ENCODE peak calls at places on chromosomes 4 and X, in five cellular contexts. K is small intestine, U is prostate gland, H is uterus, L is body of pancreas. Q is an unnamed sample.

GRCh38 chr4:185914583-185915199 is 102.7 kb upstream of the SORBS2 start:
- DNase-seq in K (no peak), H (no peak), L (no peak), U (no peak), Q (no peak)

GRCh38 chr4:71635094-71635493 is 148.8 kb downstream of the GC start:
- DNase-seq in L (no peak), K (no peak), U (no peak), H (no peak), Q (no peak)

GRCh38 chr4:1592179-1593037 is 91.7 kb downstream of the FAM53A start:
- DNase-seq in H (no peak), K (no peak), L (no peak), U (no peak), Q (no peak)

GRCh38 chr4:139768913-139769312 is 103.3 kb downstream of the MGST2 start:
- DNase-seq in H (no peak), K (peak; percentile 16), L (no peak), U (no peak), Q (no peak)

GRCh38 chrX:72269671-72270251 is 7.3 kb downstream of the RPS4X start:
- DNase-seq in H (no peak), K (no peak), U (no peak), L (no peak), Q (no peak)

GRCh38 chr4:24878256-24879016 is 34.4 kb downstream of the CCDC149 start:
- DNase-seq in L (no peak), U (no peak), K (no peak), H (no peak), Q (no peak)

GRCh38 chr4:152886201-152886600 is 49.9 kb upstream of the FHDC1 start:
- DNase-seq in L (no peak), K (no peak), H (no peak), U (no peak), Q (no peak)

GRCh38 chrX:129981207-129981553 is 1.3 kb upstream of the BCORL1 start:
- DNase-seq in H (no peak), L (no peak), U (no peak), K (no peak), Q (no peak)

DNA sequence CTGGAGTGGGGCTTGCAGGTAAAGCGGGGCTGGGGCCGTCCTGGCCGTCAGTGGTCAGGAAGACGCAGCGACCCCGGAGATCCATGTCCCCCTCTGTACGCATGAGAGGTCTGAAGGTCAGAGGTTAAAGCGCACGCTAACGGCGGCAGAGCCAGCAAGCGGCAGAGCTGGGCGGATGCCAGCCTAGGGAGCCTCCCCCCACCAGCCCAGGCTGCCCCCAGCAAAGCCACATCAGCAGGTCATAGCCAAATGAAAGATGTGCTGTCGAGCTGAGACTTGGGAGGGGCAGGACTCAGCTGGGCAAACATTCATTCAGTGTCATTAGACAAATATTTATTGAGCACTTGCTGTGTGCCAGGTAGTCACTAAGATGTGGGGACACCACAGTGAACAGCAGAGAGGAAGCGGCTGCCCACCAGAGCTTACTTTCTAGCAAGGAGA is 593 bp upstream of the JAKMIP1 start:
- DNase-seq in L (peak; percentile 35), H (no peak), U (no peak), K (no peak), Q (no peak)
- H3K27ac ChIP-seq in L (no peak overlapping the region), H (no peak overlapping the region), U (peak overlapping the region; percentile 75), K (no peak overlapping the region), Q (no peak overlapping the region)

GRCh38 chr4:39045791-39046221 is 13.6 kb upstream of the TMEM156 start:
- DNase-seq in K (no peak), H (no peak), U (no peak), L (no peak), Q (no peak)
- H3K27ac ChIP-seq in K (no peak overlapping the region), H (peak overlapping the region; percentile 96), U (peak overlapping the region; percentile 93), L (peak overlapping the region; percentile 89), Q (peak overlapping the region; percentile 44)

DNA sequence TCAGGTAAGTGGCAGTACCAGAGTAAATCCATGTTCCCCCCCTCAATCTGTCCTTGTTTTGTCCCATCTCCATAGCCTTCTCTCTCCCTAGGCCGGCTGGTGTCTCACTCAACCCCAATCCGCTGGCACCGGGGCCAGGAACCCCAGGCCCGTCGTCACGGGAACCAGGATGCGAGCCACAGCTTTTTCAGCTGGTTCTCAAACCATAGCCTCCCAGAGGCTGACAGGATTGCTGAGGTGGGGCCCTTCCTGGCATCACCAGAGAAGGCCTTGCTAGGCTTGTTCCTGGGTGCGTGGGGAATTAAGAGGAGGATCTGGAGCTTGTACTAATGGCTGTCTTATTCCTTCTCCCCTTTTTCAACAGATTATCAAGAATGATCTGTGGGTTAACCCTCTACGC is 2.7 kb downstream of the TSPYL2 start:
- DNase-seq in U (no peak), K (no peak), H (no peak), L (no peak), Q (no peak)
- H3K27ac ChIP-seq in U (peak overlapping the region; percentile 94), K (no peak overlapping the region), H (peak overlapping the region; percentile 96), L (peak overlapping the region; percentile 90), Q (no peak overlapping the region)

GRCh38 chr4:158004101-158004500 is 168.7 kb downstream of the GASK1B start:
- DNase-seq in H (no peak), U (no peak), L (no peak), K (no peak), Q (no peak)
- H3K27ac ChIP-seq in H (peak overlapping the region; percentile 62), U (no peak overlapping the region), L (no peak overlapping the region), K (no peak overlapping the region), Q (no peak overlapping the region)